ENCODE peak calls at places on chromosome 13, in five cellular contexts. Y is NT2/D1; G is right atrium auricular region; B is activated CD4-positive, alpha-beta T cell treated with anti-CD3 and anti-CD28 coated beads for 36 hours; Z is ecto neural progenitor cell. D is an unnamed sample.

GRCh38 chr13:87498681-87499080 is 172.5 kb upstream of the SLITRK5 start:
- DNase-seq in Y (no peak), G (no peak), B (no peak), Z (no peak), D (no peak)

GRCh38 chr13:26469602-26470001 is 87.9 kb upstream of the WASF3 start:
- DNase-seq in Y (no peak), G (peak), B (no peak), Z (no peak), D (no peak)

GRCh38 chr13:102704238-102704750 is 9.4 kb upstream of the METTL21C start:
- DNase-seq in Y (no peak), G (no peak), B (no peak), Z (no peak), D (no peak)

GRCh38 chr13:107886118-107886517 is 329.2 kb downstream of the LIG4 start:
- DNase-seq in Y (no peak), G (no peak), B (no peak), Z (no peak), D (no peak)

GRCh38 chr13:99039718-99040280 is 61.9 kb upstream of the DOCK9 start:
- DNase-seq in Y (no peak), G (no peak), B (no peak), Z (no peak), D (no peak)

GRCh38 chr13:29472317-29472961 is 123.0 kb downstream of the SLC7A1 start:
- DNase-seq in Y (peak), G (peak), B (peak), Z (peak), D (no peak)

GRCh38 chr13:106276876-106277275 is 258.6 kb downstream of the EFNB2 start:
- DNase-seq in Y (no peak), G (no peak), B (no peak), Z (no peak), D (no peak)

GRCh38 chr13:113623491-113624234 is 34.3 kb downstream of the ATP4B start:
- DNase-seq in Y (no peak), G (no peak), B (no peak), Z (no peak), D (no peak)

GRCh38 chr13:81382236-81382635 is 1041.3 kb upstream of the SPRY2 start:
- DNase-seq in Y (peak), G (no peak), B (no peak), Z (no peak), D (no peak)